ENCODE peak calls at places on chromosomes 11 and 22, in six cellular contexts. J, H, Y, N, X and Z are unnamed samples. For H3K36me3, the result is how much of the 10 kb centered on the place peaks cover.

GRCh38 chr11:119431523-119431922 is 8.6 kb upstream of the THY1 start:
- DNase-seq in J (no peak), H (no peak), Y (no peak), N (no peak), X (no peak), Z (no peak)

GRCh38 chr11:33329705-33330329 is 72.6 kb downstream of the HIPK3 start:
- DNase-seq in J (peak), H (peak), Y (peak), N (no peak), X (peak), Z (peak)

GRCh38 chr22:21816472-21816786 is 51.0 kb downstream of the MAPK1 start:
- DNase-seq in J (no peak), H (no peak), Y (no peak), N (no peak), X (no peak), Z (no peak)

GRCh38 chr11:66373261-66373660 is 1.7 kb upstream of the SLC29A2 start:
- DNase-seq in J (no peak), H (no peak), Y (no peak), N (no peak), X (no peak), Z (no peak)

GRCh38 chr11:66875376-66875775 is 18.5 kb downstream of the LRFN4 start:
- DNase-seq in J (no peak), H (no peak), Y (no peak), N (no peak), X (no peak), Z (no peak)

GRCh38 chr11:93686226-93686625 is 24.7 kb downstream of the CEP295 start:
- DNase-seq in J (no peak), H (no peak), Y (peak), N (no peak), X (no peak), Z (no peak)

GRCh38 chr11:124493256-124493655 is 47.8 kb upstream of the OR8B8 start:
- DNase-seq in J (no peak), H (no peak), Y (no peak), N (no peak), X (no peak), Z (no peak)

GRCh38 chr22:30694171-30694637 is 470 bp upstream of the OSBP2 start:
- DNase-seq in J (peak), H (no peak), Y (peak), N (peak), X (peak), Z (no peak)

GRCh38 chr11:100557830-100558611 is 129.1 kb upstream of the ARHGAP42 start:
- DNase-seq in J (no peak), H (no peak), Y (peak), N (no peak), X (no peak), Z (no peak)

GRCh38 chr22:43205261-43205691 is 18.3 kb upstream of the TTLL12 start:
- DNase-seq in J (no peak), H (no peak), Y (no peak), N (no peak), X (no peak), Z (no peak)

GRCh38 chr11:46710821-46711269 is 8.2 kb upstream of the F2 start:
- DNase-seq in J (peak), H (no peak), Y (peak), N (no peak), X (no peak), Z (no peak)

GRCh38 chr11:119157088-119157487 is 8.2 kb downstream of the ABCG4 start:
- DNase-seq in J (no peak), H (no peak), Y (no peak), N (no peak), X (peak), Z (no peak)

GRCh38 chr11:67352546-67353316 is 615 bp downstream of the POLD4 start:
- DNase-seq in J (peak), H (no peak), Y (peak), N (no peak), X (no peak), Z (peak)

GRCh38 chr22:46052331-46052771 is 75.4 kb upstream of the WNT7B start:
- DNase-seq in J (no peak), H (no peak), Y (peak), N (no peak), X (no peak), Z (no peak)

GRCh38 chr11:36153581-36153980 is 135.6 kb downstream of the COMMD9 start:
- DNase-seq in J (no peak), H (peak), Y (no peak), N (no peak), X (no peak), Z (no peak)

GRCh38 chr11:119844808-119845207 is 115.8 kb upstream of the NECTIN1 start:
- DNase-seq in J (no peak), H (no peak), Y (no peak), N (no peak), X (peak), Z (no peak)

GRCh38 chr22:17152971-17153370 is 6.1 kb downstream of the HDHD5 start:
- DNase-seq in J (peak), H (no peak), Y (no peak), N (no peak), X (no peak), Z (no peak)

GRCh38 chr22:41998361-41999261 is at the start of gene WBP2NL:
- DNase-seq in J (peak), H (peak), Y (peak), N (no peak), X (peak), Z (peak)

GRCh38 chr11:130644187-130644586 is 195.7 kb downstream of the ADAMTS15 start:
- DNase-seq in J (peak), H (no peak), Y (peak), N (no peak), X (no peak), Z (no peak)

GRCh38 chr11:47270331-47271271 is 668 bp downstream of the MADD start:
- DNase-seq in J (peak), H (no peak), Y (peak), N (no peak), X (peak), Z (peak)

GRCh38 chr11:134542401-134543143 is 130.5 kb upstream of the B3GAT1 start:
- DNase-seq in J (peak), H (no peak), Y (no peak), N (no peak), X (no peak), Z (no peak)

GRCh38 chr11:111573821-111574249 is 28.4 kb upstream of the SIK2 start:
- DNase-seq in J (no peak), H (no peak), Y (peak), N (no peak), X (no peak), Z (peak)

GRCh38 chr22:30198152-30198845 is 48.3 kb downstream of the LIF start:
- DNase-seq in J (no peak), H (no peak), Y (peak), N (no peak), X (no peak), Z (no peak)

GRCh38 chr11:114280696-114281095 is 15.5 kb upstream of the NNMT start:
- DNase-seq in J (peak), H (peak), Y (peak), N (peak), X (peak), Z (peak)

GRCh38 chr11:94675239-94675638 is 92.9 kb upstream of the AMOTL1 start:
- DNase-seq in J (no peak), H (no peak), Y (no peak), N (no peak), X (no peak), Z (no peak)

GRCh38 chr11:128905345-128906184 is 14.4 kb downstream of the KCNJ5 start:
- DNase-seq in J (peak), H (peak), Y (peak), N (no peak), X (peak), Z (no peak)

GRCh38 chr22:44352378-44353062 is 39.8 kb upstream of the SHISAL1 start:
- DNase-seq in J (no peak), H (no peak), Y (no peak), N (no peak), X (no peak), Z (no peak)

GRCh38 chr11:8906629-8907028 is 4.4 kb upstream of the AKIP1 start:
- DNase-seq in J (no peak), H (no peak), Y (peak), N (no peak), X (no peak), Z (peak)

GRCh38 chr11:73308003-73308962 is at the start of gene ARHGEF17:
- DNase-seq in J (peak), H (peak), Y (peak), N (peak), X (peak), Z (peak)

GRCh38 chr11:14384338-14384737 is 25.4 kb upstream of the RRAS2 start:
- DNase-seq in J (no peak), H (no peak), Y (peak), N (no peak), X (no peak), Z (no peak)

GRCh38 chr11:73321342-73322110 is 13.4 kb downstream of the ARHGEF17 start:
- DNase-seq in J (no peak), H (no peak), Y (peak), N (no peak), X (peak), Z (no peak)

GRCh38 chr22:49825944-49826602 is 1.6 kb downstream of the BRD1 start:
- DNase-seq in J (peak), H (no peak), Y (peak), N (no peak), X (no peak), Z (peak)

GRCh38 chr11:91790346-91790745 is 434.3 kb upstream of the FAT3 start:
- DNase-seq in J (no peak), H (no peak), Y (no peak), N (no peak), X (peak), Z (no peak)
- H3K9ac ChIP-seq in J (no peak), H (no peak), Y (no peak), N (no peak), X (no peak), Z (no peak)

GRCh38 chr22:25816522-25817059 is 74.6 kb downstream of the MYO18B start:
- DNase-seq in J (no peak), H (no peak), Y (no peak), N (no peak), X (no peak), Z (no peak)
- H3K36me3 ChIP-seq in J (under half), H (under half), Y (under half), N (under half), X (under half), Z (under half)

DNA sequence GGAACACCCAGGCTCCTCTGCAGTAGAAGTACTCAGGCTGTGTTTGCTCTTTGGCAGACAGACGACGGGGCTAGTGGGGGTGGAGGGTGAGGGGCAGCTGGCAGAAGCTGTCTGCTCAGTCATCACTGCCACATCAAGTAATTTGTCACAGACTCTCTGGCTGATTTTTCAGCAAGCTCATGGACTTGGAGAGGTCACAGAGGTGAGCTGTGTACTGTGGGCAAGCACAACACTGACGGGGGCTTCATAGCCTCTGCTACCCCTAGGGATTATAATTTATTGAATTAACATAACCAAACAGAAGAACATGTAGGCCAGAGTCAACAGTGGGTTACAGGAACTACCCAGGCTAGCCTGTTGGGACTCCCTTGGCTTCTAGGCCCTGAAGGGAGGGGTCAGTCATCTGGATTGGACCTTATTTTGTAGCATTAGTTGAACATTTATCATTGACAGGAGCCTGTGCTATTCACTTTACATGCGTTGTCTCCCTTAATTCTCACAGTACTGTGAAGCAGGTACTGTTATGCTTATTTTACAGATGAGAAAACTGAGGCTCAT is 56.9 kb downstream of the KREMEN1 start:
- DNase-seq in J (no peak), H (no peak), Y (peak), N (no peak), X (no peak), Z (no peak)
- H3K9ac ChIP-seq in J (peak), H (no peak), Y (peak), N (no peak), X (no peak), Z (no peak)

GRCh38 chr22:19062909-19063308 is 59.3 kb downstream of the DGCR2 start:
- DNase-seq in J (no peak), H (no peak), Y (no peak), N (no peak), X (no peak), Z (no peak)
- H3K36me3 ChIP-seq in J (under half), H (half or more), Y (under half), N (half or more), X (under half), Z (under half)

GRCh38 chr11:105918039-105918438 is 104.0 kb downstream of the MSANTD4 start:
- DNase-seq in J (no peak), H (no peak), Y (no peak), N (no peak), X (no peak), Z (no peak)

GRCh38 chr11:105912666-105913065 is 109.4 kb downstream of the MSANTD4 start:
- DNase-seq in J (no peak), H (no peak), Y (no peak), N (no peak), X (peak), Z (no peak)

GRCh38 chr11:105910095-105910715 is 111.8 kb downstream of the MSANTD4 start:
- DNase-seq in J (no peak), H (no peak), Y (no peak), N (no peak), X (no peak), Z (no peak)

GRCh38 chr11:105911454-105911853 is 110.6 kb downstream of the MSANTD4 start:
- DNase-seq in J (no peak), H (no peak), Y (no peak), N (no peak), X (no peak), Z (no peak)

GRCh38 chr11:105915036-105915435 is 107.0 kb downstream of the MSANTD4 start:
- DNase-seq in J (no peak), H (no peak), Y (no peak), N (peak), X (no peak), Z (no peak)
- H3K9ac ChIP-seq in J (no peak), H (no peak), Y (no peak), N (no peak), X (no peak), Z (no peak)

GRCh38 chr22:39527481-39527961 is 5.0 kb downstream of the RPS19BP1 start:
- DNase-seq in J (peak), H (no peak), Y (no peak), N (no peak), X (no peak), Z (peak)

GRCh38 chr22:39524753-39525657 is 4.6 kb downstream of the ATF4 start:
- DNase-seq in J (no peak), H (no peak), Y (no peak), N (no peak), X (no peak), Z (peak)

GRCh38 chr22:39526736-39527171 is 5.8 kb downstream of the RPS19BP1 start:
- DNase-seq in J (no peak), H (no peak), Y (no peak), N (no peak), X (no peak), Z (peak)

GRCh38 chr22:39524089-39524752 is 3.9 kb downstream of the ATF4 start:
- DNase-seq in J (no peak), H (no peak), Y (peak), N (no peak), X (no peak), Z (peak)

GRCh38 chr22:39525658-39525975 is 5.3 kb downstream of the ATF4 start:
- DNase-seq in J (no peak), H (no peak), Y (no peak), N (no peak), X (no peak), Z (no peak)
- H3K36me3 ChIP-seq in J (under half), H (half or more), Y (under half), N (under half), X (under half), Z (under half)

GRCh38 chr11:42299780-42300179 is 840.3 kb upstream of the LRRC4C start:
- DNase-seq in J (no peak), H (no peak), Y (no peak), N (no peak), X (no peak), Z (no peak)
- H3K9ac ChIP-seq in J (no peak), H (no peak), Y (no peak), N (no peak), X (no peak), Z (no peak)

DNA sequence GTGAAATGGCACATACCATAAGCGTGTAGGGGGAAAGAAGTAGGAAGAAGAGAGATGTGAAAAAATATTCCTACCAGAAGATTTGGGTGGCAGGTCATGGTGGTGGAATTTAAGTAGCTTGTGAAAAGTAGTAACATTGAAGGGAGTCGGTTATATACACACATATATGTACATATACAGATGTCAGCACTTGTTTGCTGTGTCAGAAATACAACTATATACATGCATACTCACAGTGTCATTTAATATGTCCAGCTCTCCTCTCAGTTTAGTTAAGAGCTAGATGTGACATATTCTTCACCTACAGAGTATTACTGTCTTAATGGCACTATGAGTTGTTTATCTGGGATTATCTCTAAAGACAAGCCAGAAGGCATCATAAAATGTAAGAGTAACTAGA is 987.4 kb upstream of the CCDC90B start:
- DNase-seq in J (no peak), H (no peak), Y (no peak), N (no peak), X (no peak), Z (no peak)
- H3K36me3 ChIP-seq in J (under half), H (under half), Y (under half), N (under half), X (under half), Z (under half)

GRCh38 chr11:1197886-1198765 is 24.7 kb upstream of the MUC5B start:
- DNase-seq in J (no peak), H (no peak), Y (no peak), N (no peak), X (peak), Z (no peak)
- H3K9ac ChIP-seq in J (no peak), H (no peak), Y (no peak), N (no peak), X (no peak), Z (no peak)